ENCODE peak calls at places on chromosome 18, in seven cellular contexts. One of them, this sample, is unnamed.
A peak's percentile ranks its signal among the peaks of the same experiment; 100 is the strongest.

GRCh38 chr18:13279181-13280065 is 60.9 kb downstream of the LDLRAD4 start:
- DNase-seq in astrocyte of the spinal cord: no peak
- DNase-seq in A549: no peak
- DNase-seq in fibroblast of lung: no peak
- DNase-seq in mammary epithelial cell: no peak
- DNase-seq in breast epithelium: peak; percentile 6
- DNase-seq in BE2C: no peak
- DNase-seq in this sample: no peak

GRCh38 chr18:59520569-59520968 is 161.5 kb upstream of the LMAN1 start:
- DNase-seq in astrocyte of the spinal cord: no peak
- DNase-seq in A549: no peak
- DNase-seq in fibroblast of lung: no peak
- DNase-seq in mammary epithelial cell: no peak
- DNase-seq in breast epithelium: no peak
- DNase-seq in BE2C: no peak
- DNase-seq in this sample: no peak

GRCh38 chr18:45251236-45251635 is 364.0 kb upstream of the SLC14A2 start:
- DNase-seq in astrocyte of the spinal cord: no peak
- DNase-seq in A549: no peak
- DNase-seq in fibroblast of lung: peak; percentile 36
- DNase-seq in mammary epithelial cell: no peak
- DNase-seq in breast epithelium: no peak
- DNase-seq in BE2C: no peak
- DNase-seq in this sample: no peak

GRCh38 chr18:47246027-47246971 is 5.2 kb downstream of the SKOR2 start:
- DNase-seq in astrocyte of the spinal cord: no peak
- DNase-seq in A549: no peak
- DNase-seq in fibroblast of lung: no peak
- DNase-seq in mammary epithelial cell: no peak
- DNase-seq in breast epithelium: no peak
- DNase-seq in BE2C: no peak
- DNase-seq in this sample: no peak

GRCh38 chr18:13120255-13120654 is 98.3 kb upstream of the LDLRAD4 start:
- DNase-seq in astrocyte of the spinal cord: peak; percentile 18
- DNase-seq in A549: no peak
- DNase-seq in fibroblast of lung: peak; percentile 48
- DNase-seq in mammary epithelial cell: no peak
- DNase-seq in breast epithelium: no peak
- DNase-seq in BE2C: no peak
- DNase-seq in this sample: no peak

GRCh38 chr18:38695559-38696270 is 1130.1 kb upstream of the CELF4 start:
- DNase-seq in astrocyte of the spinal cord: peak; percentile 17
- DNase-seq in A549: no peak
- DNase-seq in fibroblast of lung: peak; percentile 5
- DNase-seq in mammary epithelial cell: peak; percentile 78
- DNase-seq in breast epithelium: no peak
- DNase-seq in BE2C: no peak
- DNase-seq in this sample: no peak

GRCh38 chr18:79962311-79962710 is 2.1 kb upstream of the HSBP1L1 start:
- DNase-seq in astrocyte of the spinal cord: peak; percentile 37
- DNase-seq in A549: no peak
- DNase-seq in fibroblast of lung: peak; percentile 84
- DNase-seq in mammary epithelial cell: peak; percentile 79
- DNase-seq in breast epithelium: peak; percentile 80
- DNase-seq in BE2C: no peak
- DNase-seq in this sample: peak; percentile 35

GRCh38 chr18:79948719-79949411 is 2.6 kb downstream of the SLC66A2 start:
- DNase-seq in astrocyte of the spinal cord: no peak
- DNase-seq in A549: no peak
- DNase-seq in fibroblast of lung: no peak
- DNase-seq in mammary epithelial cell: no peak
- DNase-seq in breast epithelium: peak; percentile 39
- DNase-seq in BE2C: no peak
- DNase-seq in this sample: no peak

GRCh38 chr18:40529478-40529877 is 1425.6 kb upstream of the PIK3C3 start:
- DNase-seq in astrocyte of the spinal cord: peak; percentile 25
- DNase-seq in A549: no peak
- DNase-seq in fibroblast of lung: peak; percentile 35
- DNase-seq in mammary epithelial cell: peak; percentile 49
- DNase-seq in breast epithelium: no peak
- DNase-seq in BE2C: no peak
- DNase-seq in this sample: no peak

GRCh38 chr18:8754995-8755955 is 49.9 kb downstream of the MTCL1 start:
- DNase-seq in astrocyte of the spinal cord: peak; percentile 83
- DNase-seq in A549: no peak
- DNase-seq in fibroblast of lung: peak; percentile 92
- DNase-seq in mammary epithelial cell: peak; percentile 65
- DNase-seq in breast epithelium: no peak
- DNase-seq in BE2C: no peak
- DNase-seq in this sample: peak; percentile 51

GRCh38 chr18:56389190-56389589 is 249.2 kb downstream of the TXNL1 start:
- DNase-seq in astrocyte of the spinal cord: peak; percentile 9
- DNase-seq in A549: no peak
- DNase-seq in fibroblast of lung: no peak
- DNase-seq in mammary epithelial cell: no peak
- DNase-seq in breast epithelium: no peak
- DNase-seq in BE2C: no peak
- DNase-seq in this sample: no peak

GRCh38 chr18:31445908-31446307 is 1.6 kb upstream of the DSG3 start:
- DNase-seq in astrocyte of the spinal cord: no peak
- DNase-seq in A549: no peak
- DNase-seq in fibroblast of lung: no peak
- DNase-seq in mammary epithelial cell: no peak
- DNase-seq in breast epithelium: no peak
- DNase-seq in BE2C: no peak
- DNase-seq in this sample: no peak

GRCh38 chr18:7084080-7084765 is 33.4 kb downstream of the LAMA1 start:
- DNase-seq in astrocyte of the spinal cord: no peak
- DNase-seq in A549: no peak
- DNase-seq in fibroblast of lung: peak; percentile 65
- DNase-seq in mammary epithelial cell: peak; percentile 68
- DNase-seq in breast epithelium: no peak
- DNase-seq in BE2C: no peak
- DNase-seq in this sample: peak; percentile 66

GRCh38 chr18:51890762-51891161 is 449.2 kb upstream of the DCC start:
- DNase-seq in astrocyte of the spinal cord: peak; percentile 70
- DNase-seq in A549: no peak
- DNase-seq in fibroblast of lung: peak; percentile 37
- DNase-seq in mammary epithelial cell: peak; percentile 79
- DNase-seq in breast epithelium: peak; percentile 58
- DNase-seq in BE2C: no peak
- DNase-seq in this sample: peak; percentile 0

GRCh38 chr18:33755918-33756590 is 178.0 kb downstream of the ASXL3 start:
- DNase-seq in astrocyte of the spinal cord: peak; percentile 89
- DNase-seq in A549: peak; percentile 3
- DNase-seq in fibroblast of lung: peak; percentile 95
- DNase-seq in mammary epithelial cell: peak; percentile 79
- DNase-seq in breast epithelium: no peak
- DNase-seq in BE2C: no peak
- DNase-seq in this sample: peak; percentile 93

GRCh38 chr18:70423988-70424387 is 135.1 kb downstream of the SOCS6 start:
- DNase-seq in astrocyte of the spinal cord: peak; percentile 7
- DNase-seq in A549: no peak
- DNase-seq in fibroblast of lung: peak; percentile 71
- DNase-seq in mammary epithelial cell: peak; percentile 90
- DNase-seq in breast epithelium: no peak
- DNase-seq in BE2C: no peak
- DNase-seq in this sample: no peak

GRCh38 chr18:25281522-25281921 is 70.4 kb downstream of the ZNF521 start:
- DNase-seq in astrocyte of the spinal cord: no peak
- DNase-seq in A549: no peak
- DNase-seq in fibroblast of lung: no peak
- DNase-seq in mammary epithelial cell: no peak
- DNase-seq in breast epithelium: no peak
- DNase-seq in BE2C: no peak
- DNase-seq in this sample: no peak

GRCh38 chr18:13582283-13582682 is 144.1 kb downstream of the FAM210A start:
- DNase-seq in astrocyte of the spinal cord: no peak
- DNase-seq in A549: no peak
- DNase-seq in fibroblast of lung: no peak
- DNase-seq in mammary epithelial cell: no peak
- DNase-seq in breast epithelium: no peak
- DNase-seq in BE2C: no peak
- DNase-seq in this sample: no peak

GRCh38 chr18:24514439-24514838 is 54.0 kb downstream of the HRH4 start:
- DNase-seq in astrocyte of the spinal cord: peak; percentile 43
- DNase-seq in A549: peak; percentile 48
- DNase-seq in fibroblast of lung: peak; percentile 36
- DNase-seq in mammary epithelial cell: peak; percentile 81
- DNase-seq in breast epithelium: no peak
- DNase-seq in BE2C: peak; percentile 24
- DNase-seq in this sample: peak; percentile 33

GRCh38 chr18:811192-812122 is 585 bp downstream of the YES1 start:
- DNase-seq in astrocyte of the spinal cord: peak; percentile 28
- DNase-seq in A549: peak; percentile 4
- DNase-seq in fibroblast of lung: peak; percentile 19
- DNase-seq in mammary epithelial cell: peak; percentile 65
- DNase-seq in breast epithelium: peak; percentile 60
- DNase-seq in BE2C: no peak
- DNase-seq in this sample: peak; percentile 48

GRCh38 chr18:66819235-66819634 is 215.3 kb upstream of the CDH19 start:
- DNase-seq in astrocyte of the spinal cord: no peak
- DNase-seq in A549: no peak
- DNase-seq in fibroblast of lung: no peak
- DNase-seq in mammary epithelial cell: no peak
- DNase-seq in breast epithelium: no peak
- DNase-seq in BE2C: no peak
- DNase-seq in this sample: no peak
- TF ChIP-seq CTCF in astrocyte of the spinal cord: peak; percentile 17
- TF ChIP-seq CTCF in A549: no peak
- TF ChIP-seq CTCF in fibroblast of lung: peak; percentile 5
- TF ChIP-seq CTCF in mammary epithelial cell: peak; percentile 30
- TF ChIP-seq CTCF in breast epithelium: no peak
- TF ChIP-seq CTCF in BE2C: peak; percentile 31
- TF ChIP-seq CTCF in this sample: no peak

GRCh38 chr18:78629426-78629825 is 350.2 kb upstream of the SALL3 start:
- DNase-seq in astrocyte of the spinal cord: no peak
- DNase-seq in A549: no peak
- DNase-seq in fibroblast of lung: no peak
- DNase-seq in mammary epithelial cell: no peak
- DNase-seq in breast epithelium: no peak
- DNase-seq in BE2C: no peak
- DNase-seq in this sample: no peak
- H3K4me3 ChIP-seq in astrocyte of the spinal cord: no peak overlapping the region
- H3K4me3 ChIP-seq in A549: no peak overlapping the region
- H3K4me3 ChIP-seq in fibroblast of lung: no peak overlapping the region
- H3K4me3 ChIP-seq in mammary epithelial cell: no peak overlapping the region
- H3K4me3 ChIP-seq in breast epithelium: no peak overlapping the region
- H3K4me3 ChIP-seq in BE2C: no peak overlapping the region
- H3K4me3 ChIP-seq in this sample: no peak overlapping the region

DNA sequence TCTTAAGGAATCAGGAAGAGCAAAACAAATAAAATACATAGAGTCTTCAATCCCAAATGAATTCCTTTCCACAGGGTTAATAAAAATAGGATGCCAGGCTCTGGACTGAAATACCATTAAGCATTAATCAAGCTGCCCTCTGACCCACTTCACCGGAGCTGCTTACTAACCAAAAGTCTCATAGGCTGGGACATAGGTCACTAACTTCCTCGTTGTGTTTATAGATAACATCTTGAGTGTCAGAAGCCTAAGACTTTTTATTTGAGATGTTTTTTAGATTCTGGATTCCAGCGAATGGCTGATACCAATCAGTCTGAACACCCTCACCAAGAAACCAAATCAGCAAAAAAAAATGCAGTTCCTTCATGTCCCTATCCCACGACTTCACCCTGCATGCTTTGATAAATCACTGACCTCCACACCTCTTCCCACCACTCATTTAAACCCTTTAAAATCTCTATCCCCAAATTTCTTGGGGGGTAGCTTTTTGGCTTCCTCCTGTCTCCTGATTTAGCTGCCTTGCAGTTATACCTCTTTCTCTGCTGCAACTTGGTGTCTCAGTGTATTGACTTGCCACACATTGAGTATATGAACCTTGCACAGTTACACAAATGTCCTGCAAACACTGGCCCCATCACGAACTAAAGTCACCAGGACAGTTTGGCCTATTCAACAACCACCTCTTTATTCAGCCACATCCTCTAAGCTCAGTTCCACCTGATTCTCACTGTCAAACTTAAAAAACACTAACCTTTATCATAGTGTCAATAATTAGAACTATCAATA is 399.3 kb downstream of the METTL4 start:
- DNase-seq in astrocyte of the spinal cord: no peak
- DNase-seq in A549: no peak
- DNase-seq in fibroblast of lung: no peak
- DNase-seq in mammary epithelial cell: no peak
- DNase-seq in breast epithelium: no peak
- DNase-seq in BE2C: no peak
- DNase-seq in this sample: no peak
- TF ChIP-seq CTCF in astrocyte of the spinal cord: no peak
- TF ChIP-seq CTCF in A549: no peak
- TF ChIP-seq CTCF in fibroblast of lung: no peak
- TF ChIP-seq CTCF in mammary epithelial cell: no peak
- TF ChIP-seq CTCF in breast epithelium: no peak
- TF ChIP-seq CTCF in BE2C: no peak
- TF ChIP-seq CTCF in this sample: no peak

GRCh38 chr18:28478531-28478930 is 301.6 kb upstream of the CDH2 start:
- DNase-seq in astrocyte of the spinal cord: no peak
- DNase-seq in A549: no peak
- DNase-seq in fibroblast of lung: no peak
- DNase-seq in mammary epithelial cell: peak; percentile 49
- DNase-seq in breast epithelium: no peak
- DNase-seq in BE2C: no peak
- DNase-seq in this sample: no peak

GRCh38 chr18:28476302-28476701 is 299.4 kb upstream of the CDH2 start:
- DNase-seq in astrocyte of the spinal cord: no peak
- DNase-seq in A549: no peak
- DNase-seq in fibroblast of lung: no peak
- DNase-seq in mammary epithelial cell: no peak
- DNase-seq in breast epithelium: no peak
- DNase-seq in BE2C: no peak
- DNase-seq in this sample: no peak
- H3K4me3 ChIP-seq in astrocyte of the spinal cord: no peak overlapping the region
- H3K4me3 ChIP-seq in A549: no peak overlapping the region
- H3K4me3 ChIP-seq in fibroblast of lung: no peak overlapping the region
- H3K4me3 ChIP-seq in mammary epithelial cell: no peak overlapping the region
- H3K4me3 ChIP-seq in breast epithelium: no peak overlapping the region
- H3K4me3 ChIP-seq in BE2C: no peak overlapping the region
- H3K4me3 ChIP-seq in this sample: no peak overlapping the region

GRCh38 chr18:76378526-76379215 is 116.4 kb downstream of the ZNF516 start:
- DNase-seq in astrocyte of the spinal cord: no peak
- DNase-seq in A549: no peak
- DNase-seq in fibroblast of lung: no peak
- DNase-seq in mammary epithelial cell: no peak
- DNase-seq in breast epithelium: peak; percentile 43
- DNase-seq in BE2C: no peak
- DNase-seq in this sample: no peak

GRCh38 chr18:76376225-76376624 is 118.8 kb downstream of the ZNF516 start:
- DNase-seq in astrocyte of the spinal cord: no peak
- DNase-seq in A549: no peak
- DNase-seq in fibroblast of lung: no peak
- DNase-seq in mammary epithelial cell: no peak
- DNase-seq in breast epithelium: no peak
- DNase-seq in BE2C: no peak
- DNase-seq in this sample: no peak

GRCh38 chr18:76374330-76375281 is 120.4 kb downstream of the ZNF516 start:
- DNase-seq in astrocyte of the spinal cord: no peak
- DNase-seq in A549: no peak
- DNase-seq in fibroblast of lung: no peak
- DNase-seq in mammary epithelial cell: no peak
- DNase-seq in breast epithelium: no peak
- DNase-seq in BE2C: no peak
- DNase-seq in this sample: no peak

GRCh38 chr18:76377359-76377756 is 117.7 kb downstream of the ZNF516 start:
- DNase-seq in astrocyte of the spinal cord: no peak
- DNase-seq in A549: no peak
- DNase-seq in fibroblast of lung: no peak
- DNase-seq in mammary epithelial cell: no peak
- DNase-seq in breast epithelium: no peak
- DNase-seq in BE2C: no peak
- DNase-seq in this sample: no peak

GRCh38 chr18:76376668-76377358 is 118.2 kb downstream of the ZNF516 start:
- DNase-seq in astrocyte of the spinal cord: no peak
- DNase-seq in A549: no peak
- DNase-seq in fibroblast of lung: no peak
- DNase-seq in mammary epithelial cell: no peak
- DNase-seq in breast epithelium: peak; percentile 49
- DNase-seq in BE2C: no peak
- DNase-seq in this sample: no peak
- TF ChIP-seq CTCF in astrocyte of the spinal cord: no peak
- TF ChIP-seq CTCF in A549: no peak
- TF ChIP-seq CTCF in fibroblast of lung: no peak
- TF ChIP-seq CTCF in mammary epithelial cell: no peak
- TF ChIP-seq CTCF in breast epithelium: no peak
- TF ChIP-seq CTCF in BE2C: no peak
- TF ChIP-seq CTCF in this sample: no peak

This sample was measured in fibroblast of villous mesenchyme.